ENCODE peak calls at places on chromosomes 1 and 21, in eight cellular contexts. One of them, this sample, is unnamed.

GRCh38 chr1:63537940-63538339 is 14.6 kb downstream of the EFCAB7 start:
- DNase-seq in stomach: no peak
- DNase-seq in MCF 10A: no peak
- DNase-seq in suprapubic skin: no peak
- DNase-seq in tibial nerve: no peak
- DNase-seq in sigmoid colon: no peak
- DNase-seq in pancreas: no peak
- DNase-seq in spleen: no peak
- DNase-seq in this sample: no peak

GRCh38 chr1:95219407-95219806 is 14.6 kb upstream of the RWDD3 start:
- DNase-seq in sigmoid colon: no peak
- DNase-seq in MCF 10A: no peak
- DNase-seq in suprapubic skin: no peak
- DNase-seq in stomach: no peak
- DNase-seq in spleen: no peak
- DNase-seq in tibial nerve: no peak
- DNase-seq in pancreas: no peak
- DNase-seq in this sample: no peak

GRCh38 chr1:205714190-205714905 is 34.0 kb upstream of the SLC45A3 start:
- DNase-seq in pancreas: no peak
- DNase-seq in suprapubic skin: no peak
- DNase-seq in tibial nerve: no peak
- DNase-seq in stomach: no peak
- DNase-seq in MCF 10A: peak; percentile 53
- DNase-seq in sigmoid colon: no peak
- DNase-seq in spleen: no peak
- DNase-seq in this sample: no peak

GRCh38 chr1:1906185-1907097 is 8.6 kb upstream of the CALML6 start:
- DNase-seq in stomach: peak; percentile 89
- DNase-seq in MCF 10A: peak; percentile 83
- DNase-seq in suprapubic skin: peak; percentile 91
- DNase-seq in sigmoid colon: peak; percentile 94
- DNase-seq in tibial nerve: peak; percentile 69
- DNase-seq in spleen: peak; percentile 95
- DNase-seq in pancreas: peak; percentile 73
- DNase-seq in this sample: peak; percentile 87

GRCh38 chr1:226687476-226687875 is 51.6 kb downstream of the ITPKB start:
- DNase-seq in spleen: peak; percentile 81
- DNase-seq in MCF 10A: peak; percentile 39
- DNase-seq in tibial nerve: no peak
- DNase-seq in suprapubic skin: no peak
- DNase-seq in stomach: no peak
- DNase-seq in sigmoid colon: peak; percentile 69
- DNase-seq in pancreas: no peak
- DNase-seq in this sample: no peak

GRCh38 chr1:151820940-151821339 is 10.7 kb downstream of the RORC start:
- DNase-seq in tibial nerve: no peak
- DNase-seq in sigmoid colon: no peak
- DNase-seq in MCF 10A: peak; percentile 71
- DNase-seq in pancreas: peak; percentile 68
- DNase-seq in suprapubic skin: no peak
- DNase-seq in stomach: peak; percentile 71
- DNase-seq in spleen: no peak
- DNase-seq in this sample: no peak

GRCh38 chr1:95035536-95035935 is 37.2 kb downstream of the ALG14 start:
- DNase-seq in suprapubic skin: no peak
- DNase-seq in spleen: no peak
- DNase-seq in pancreas: no peak
- DNase-seq in stomach: no peak
- DNase-seq in MCF 10A: peak; percentile 53
- DNase-seq in sigmoid colon: no peak
- DNase-seq in tibial nerve: no peak
- DNase-seq in this sample: no peak

GRCh38 chr1:7420098-7420445 is 351.0 kb upstream of the VAMP3 start:
- DNase-seq in sigmoid colon: peak; percentile 33
- DNase-seq in spleen: peak; percentile 10
- DNase-seq in stomach: peak; percentile 3
- DNase-seq in tibial nerve: no peak
- DNase-seq in pancreas: no peak
- DNase-seq in suprapubic skin: peak; percentile 38
- DNase-seq in MCF 10A: no peak
- DNase-seq in this sample: no peak

GRCh38 chr1:209672705-209673630 is 2.2 kb upstream of the G0S2 start:
- DNase-seq in pancreas: no peak
- DNase-seq in stomach: no peak
- DNase-seq in suprapubic skin: no peak
- DNase-seq in tibial nerve: no peak
- DNase-seq in MCF 10A: peak; percentile 91
- DNase-seq in sigmoid colon: no peak
- DNase-seq in spleen: no peak
- DNase-seq in this sample: no peak

GRCh38 chr1:8392522-8392921 is 74.6 kb downstream of the SLC45A1 start:
- DNase-seq in sigmoid colon: no peak
- DNase-seq in MCF 10A: no peak
- DNase-seq in suprapubic skin: no peak
- DNase-seq in spleen: no peak
- DNase-seq in pancreas: no peak
- DNase-seq in stomach: no peak
- DNase-seq in tibial nerve: no peak
- DNase-seq in this sample: no peak

GRCh38 chr21:41755934-41756773 is 10.7 kb downstream of the RIPK4 start:
- DNase-seq in pancreas: no peak
- DNase-seq in spleen: no peak
- DNase-seq in MCF 10A: peak; percentile 62
- DNase-seq in sigmoid colon: no peak
- DNase-seq in tibial nerve: no peak
- DNase-seq in stomach: no peak
- DNase-seq in suprapubic skin: no peak
- DNase-seq in this sample: no peak

GRCh38 chr1:113990541-113990940 is 11.3 kb downstream of the OLFML3 start:
- DNase-seq in tibial nerve: no peak
- DNase-seq in pancreas: no peak
- DNase-seq in stomach: no peak
- DNase-seq in sigmoid colon: no peak
- DNase-seq in suprapubic skin: no peak
- DNase-seq in MCF 10A: no peak
- DNase-seq in spleen: no peak
- DNase-seq in this sample: no peak

GRCh38 chr1:6317101-6317760 is 56.3 kb upstream of the GPR153 start:
- DNase-seq in suprapubic skin: no peak
- DNase-seq in stomach: no peak
- DNase-seq in spleen: no peak
- DNase-seq in pancreas: no peak
- DNase-seq in MCF 10A: no peak
- DNase-seq in tibial nerve: no peak
- DNase-seq in sigmoid colon: no peak
- DNase-seq in this sample: no peak

GRCh38 chr1:110130113-110130591 is 17.9 kb downstream of the UBL4B start:
- DNase-seq in stomach: no peak
- DNase-seq in spleen: peak; percentile 49
- DNase-seq in MCF 10A: no peak
- DNase-seq in tibial nerve: no peak
- DNase-seq in pancreas: no peak
- DNase-seq in suprapubic skin: no peak
- DNase-seq in sigmoid colon: no peak
- DNase-seq in this sample: no peak

GRCh38 chr1:48616710-48617109 is 144.7 kb upstream of the SPATA6 start:
- DNase-seq in sigmoid colon: no peak
- DNase-seq in pancreas: no peak
- DNase-seq in MCF 10A: no peak
- DNase-seq in tibial nerve: no peak
- DNase-seq in suprapubic skin: no peak
- DNase-seq in spleen: no peak
- DNase-seq in stomach: no peak
- DNase-seq in this sample: no peak

GRCh38 chr1:70083519-70083918 is 121.9 kb downstream of the LRRC40 start:
- DNase-seq in sigmoid colon: no peak
- DNase-seq in stomach: no peak
- DNase-seq in MCF 10A: no peak
- DNase-seq in spleen: no peak
- DNase-seq in pancreas: no peak
- DNase-seq in tibial nerve: no peak
- DNase-seq in suprapubic skin: no peak
- DNase-seq in this sample: no peak

GRCh38 chr21:43193088-43193650 is 24.4 kb downstream of the CRYAA start:
- DNase-seq in spleen: no peak
- DNase-seq in stomach: no peak
- DNase-seq in tibial nerve: peak; percentile 1
- DNase-seq in MCF 10A: no peak
- DNase-seq in pancreas: no peak
- DNase-seq in suprapubic skin: no peak
- DNase-seq in sigmoid colon: no peak
- DNase-seq in this sample: no peak

GRCh38 chr21:43195131-43196021 is 26.6 kb downstream of the CRYAA start:
- DNase-seq in spleen: peak; percentile 74
- DNase-seq in stomach: no peak
- DNase-seq in suprapubic skin: peak; percentile 77
- DNase-seq in tibial nerve: peak; percentile 24
- DNase-seq in pancreas: peak; percentile 15
- DNase-seq in MCF 10A: peak; percentile 63
- DNase-seq in sigmoid colon: peak; percentile 69
- DNase-seq in this sample: no peak

GRCh38 chr21:43194303-43195130 is 25.7 kb downstream of the CRYAA start:
- DNase-seq in MCF 10A: no peak
- DNase-seq in sigmoid colon: peak; percentile 50
- DNase-seq in stomach: no peak
- DNase-seq in spleen: peak; percentile 47
- DNase-seq in suprapubic skin: peak; percentile 70
- DNase-seq in pancreas: no peak
- DNase-seq in tibial nerve: peak; percentile 9
- DNase-seq in this sample: no peak

GRCh38 chr21:43192501-43193081 is 23.8 kb downstream of the CRYAA start:
- DNase-seq in spleen: peak; percentile 53
- DNase-seq in stomach: no peak
- DNase-seq in MCF 10A: no peak
- DNase-seq in tibial nerve: no peak
- DNase-seq in suprapubic skin: no peak
- DNase-seq in sigmoid colon: peak; percentile 39
- DNase-seq in pancreas: no peak
- DNase-seq in this sample: no peak

GRCh38 chr21:43193651-43194302 is 25.0 kb downstream of the CRYAA start:
- DNase-seq in stomach: no peak
- DNase-seq in suprapubic skin: peak; percentile 75
- DNase-seq in tibial nerve: peak; percentile 17
- DNase-seq in sigmoid colon: peak; percentile 63
- DNase-seq in pancreas: no peak
- DNase-seq in MCF 10A: peak; percentile 81
- DNase-seq in spleen: peak; percentile 65
- DNase-seq in this sample: no peak
- TF ChIP-seq CTCF in stomach: no peak
- TF ChIP-seq CTCF in suprapubic skin: no peak
- TF ChIP-seq CTCF in tibial nerve: no peak
- TF ChIP-seq CTCF in sigmoid colon: no peak
- TF ChIP-seq CTCF in pancreas: no peak
- TF ChIP-seq CTCF in MCF 10A: no peak
- TF ChIP-seq CTCF in spleen: no peak
- TF ChIP-seq CTCF in this sample: no peak

GRCh38 chr1:115781343-115781742 is 12.8 kb upstream of the CASQ2 start:
- DNase-seq in sigmoid colon: no peak
- DNase-seq in spleen: no peak
- DNase-seq in stomach: no peak
- DNase-seq in suprapubic skin: no peak
- DNase-seq in pancreas: no peak
- DNase-seq in MCF 10A: peak; percentile 90
- DNase-seq in tibial nerve: no peak
- DNase-seq in this sample: no peak

GRCh38 chr1:115783311-115783710 is 14.8 kb upstream of the CASQ2 start:
- DNase-seq in suprapubic skin: no peak
- DNase-seq in spleen: no peak
- DNase-seq in stomach: no peak
- DNase-seq in tibial nerve: no peak
- DNase-seq in sigmoid colon: no peak
- DNase-seq in MCF 10A: no peak
- DNase-seq in pancreas: no peak
- DNase-seq in this sample: no peak

GRCh38 chr1:115781830-115782229 is 13.3 kb upstream of the CASQ2 start:
- DNase-seq in sigmoid colon: no peak
- DNase-seq in pancreas: no peak
- DNase-seq in tibial nerve: no peak
- DNase-seq in suprapubic skin: no peak
- DNase-seq in MCF 10A: no peak
- DNase-seq in spleen: no peak
- DNase-seq in stomach: no peak
- DNase-seq in this sample: no peak

DNA sequence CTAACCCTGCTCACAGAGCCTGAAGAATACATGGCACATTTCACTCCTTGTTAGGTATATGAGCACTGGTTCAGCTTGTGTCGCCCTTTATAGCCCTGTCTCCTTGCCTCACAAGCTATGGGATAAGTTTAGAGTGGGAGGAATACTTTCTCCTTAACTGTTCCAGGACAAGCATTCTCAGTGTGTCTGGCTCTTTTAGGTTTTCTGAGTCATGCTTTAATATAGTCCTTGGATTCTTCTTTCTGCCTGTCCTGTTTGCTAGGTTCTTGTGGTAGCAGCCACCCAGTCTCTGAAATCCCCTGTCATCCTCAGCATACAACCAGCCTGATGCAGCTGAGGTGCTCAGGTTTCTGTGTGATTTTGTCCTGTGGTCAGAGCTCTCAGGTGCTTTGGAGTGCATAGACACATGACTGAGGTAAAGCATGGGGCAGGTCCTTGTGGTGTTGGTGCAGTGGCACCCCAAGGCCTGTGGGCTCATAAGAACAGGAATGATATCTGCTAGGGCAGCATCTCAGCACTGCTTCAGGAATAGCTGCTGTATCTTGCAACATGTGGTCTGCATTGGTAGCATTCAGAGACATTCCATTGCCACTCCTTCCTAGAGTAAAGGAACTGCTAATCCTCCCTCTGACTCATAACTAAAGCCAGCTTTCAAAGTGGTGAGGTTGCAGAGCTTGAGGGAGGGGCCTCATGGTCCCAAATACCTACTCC is 14.2 kb upstream of the CASQ2 start:
- DNase-seq in pancreas: no peak
- DNase-seq in tibial nerve: no peak
- DNase-seq in suprapubic skin: no peak
- DNase-seq in sigmoid colon: no peak
- DNase-seq in MCF 10A: peak; percentile 93
- DNase-seq in spleen: no peak
- DNase-seq in stomach: no peak
- DNase-seq in this sample: no peak
- TF ChIP-seq CTCF in pancreas: no peak
- TF ChIP-seq CTCF in tibial nerve: no peak
- TF ChIP-seq CTCF in suprapubic skin: no peak
- TF ChIP-seq CTCF in sigmoid colon: no peak
- TF ChIP-seq CTCF in MCF 10A: no peak
- TF ChIP-seq CTCF in spleen: no peak
- TF ChIP-seq CTCF in stomach: no peak
- TF ChIP-seq CTCF in this sample: no peak

GRCh38 chr1:228821252-228821651 is 86.0 kb downstream of the RHOU start:
- DNase-seq in suprapubic skin: no peak
- DNase-seq in tibial nerve: no peak
- DNase-seq in sigmoid colon: no peak
- DNase-seq in stomach: no peak
- DNase-seq in pancreas: no peak
- DNase-seq in MCF 10A: no peak
- DNase-seq in spleen: no peak
- DNase-seq in this sample: no peak
- TF ChIP-seq CTCF in suprapubic skin: no peak
- TF ChIP-seq CTCF in tibial nerve: no peak
- TF ChIP-seq CTCF in sigmoid colon: no peak
- TF ChIP-seq CTCF in stomach: no peak
- TF ChIP-seq CTCF in pancreas: no peak
- TF ChIP-seq CTCF in MCF 10A: no peak
- TF ChIP-seq CTCF in spleen: no peak
- TF ChIP-seq CTCF in this sample: no peak

GRCh38 chr1:44500181-44501021 is 95.3 kb downstream of the RNF220 start:
- DNase-seq in sigmoid colon: no peak
- DNase-seq in tibial nerve: no peak
- DNase-seq in pancreas: no peak
- DNase-seq in MCF 10A: peak; percentile 11
- DNase-seq in suprapubic skin: no peak
- DNase-seq in stomach: no peak
- DNase-seq in spleen: no peak
- DNase-seq in this sample: peak; percentile 51
- TF ChIP-seq CTCF in sigmoid colon: no peak
- TF ChIP-seq CTCF in tibial nerve: peak; percentile 30
- TF ChIP-seq CTCF in pancreas: no peak
- TF ChIP-seq CTCF in MCF 10A: peak; percentile 16
- TF ChIP-seq CTCF in suprapubic skin: no peak
- TF ChIP-seq CTCF in stomach: no peak
- TF ChIP-seq CTCF in spleen: no peak
- TF ChIP-seq CTCF in this sample: peak; percentile 31

This sample was measured in neural crest cell.